ENCODE peak calls at places on chromosomes 16 and 17, in ten cellular contexts. I, C, K, Y, P, X, D, Q, T and H are unnamed samples.

GRCh38 chr16:87496101-87496801 is 3.4 kb upstream of the ZCCHC14 start:
- DNase-seq in X (no peak), K (no peak), T (no peak), Y (no peak), D (no peak), P (no peak), I (no peak), C (no peak), Q (no peak), H (no peak)

GRCh38 chr17:63911657-63912100 is 621 bp upstream of the CSHL1 start:
- DNase-seq in Y (peak), I (peak), T (no peak), K (peak), P (no peak), Q (no peak), D (peak), X (no peak), C (peak), H (no peak)

GRCh38 chr17:74431568-74432483 is at the start of gene GPRC5C:
- DNase-seq in C (peak), K (peak), X (no peak), Q (no peak), I (peak), T (no peak), Y (peak), P (peak), D (peak), H (no peak)

GRCh38 chr16:3363793-3364192 is 8.1 kb downstream of the OR2C1 start:
- DNase-seq in D (no peak), C (no peak), P (no peak), X (no peak), Q (no peak), K (no peak), I (no peak), Y (no peak), T (no peak), H (no peak)

GRCh38 chr17:49787932-49788442 is 494 bp upstream of the KAT7 start:
- DNase-seq in D (peak), I (peak), Y (peak), X (no peak), K (no peak), Q (no peak), T (no peak), C (no peak), P (no peak), H (no peak)

GRCh38 chr17:28306954-28307401 is 12.0 kb upstream of the TMEM97 start:
- DNase-seq in I (no peak), Q (no peak), C (no peak), Y (no peak), K (no peak), T (no peak), D (no peak), X (no peak), P (no peak), H (no peak)

GRCh38 chr16:89711601-89712475 is 8.9 kb downstream of the VPS9D1 start:
- DNase-seq in P (no peak), T (no peak), I (peak), D (peak), X (no peak), Y (peak), C (peak), Q (no peak), K (peak), H (no peak)

GRCh38 chr16:8469102-8469778 is 121.1 kb downstream of the TMEM114 start:
- DNase-seq in P (no peak), X (no peak), T (no peak), Q (no peak), C (no peak), Y (no peak), K (no peak), I (no peak), D (no peak), H (no peak)

GRCh38 chr17:75412455-75413317 is 7.2 kb upstream of the GRB2 start:
- DNase-seq in Q (peak), X (no peak), P (peak), C (peak), I (peak), K (peak), Y (peak), D (peak), T (peak), H (no peak)

GRCh38 chr17:27320222-27320560 is 26.3 kb downstream of the WSB1 start:
- DNase-seq in I (no peak), D (no peak), Q (no peak), T (no peak), P (no peak), C (no peak), Y (no peak), K (no peak), X (no peak), H (no peak)

GRCh38 chr17:6094926-6095325 is 24.7 kb downstream of the WSCD1 start:
- DNase-seq in I (no peak), K (no peak), X (no peak), Y (no peak), T (no peak), P (no peak), D (no peak), C (no peak), Q (no peak), H (no peak)

GRCh38 chr16:2043980-2044451 is 3.6 kb downstream of the NTHL1 start:
- DNase-seq in D (no peak), P (no peak), K (no peak), X (no peak), C (no peak), Q (no peak), T (no peak), I (no peak), Y (peak), H (no peak)

GRCh38 chr17:56898874-56899273 is 15.0 kb downstream of the TRIM25 start:
- DNase-seq in Y (peak), I (no peak), K (no peak), Q (no peak), P (no peak), T (no peak), X (no peak), C (no peak), D (no peak), H (no peak)

GRCh38 chr16:68792465-68793324 is 50.6 kb upstream of the TANGO6 start:
- DNase-seq in C (no peak), P (no peak), T (peak), I (no peak), K (peak), X (peak), D (no peak), Y (peak), Q (no peak), H (peak)

GRCh38 chr17:58786586-58787295 is 31.1 kb downstream of the PPM1E start:
- DNase-seq in K (peak), Y (no peak), Q (peak), X (peak), D (no peak), T (peak), P (no peak), I (no peak), C (no peak), H (peak)

GRCh38 chr17:45052052-45052772 is 780 bp upstream of the DCAKD start:
- DNase-seq in Q (no peak), Y (peak), T (no peak), P (no peak), D (peak), C (peak), K (no peak), X (no peak), I (peak), H (no peak)

GRCh38 chr17:20914658-20915057 is 128.2 kb downstream of the USP22 start:
- DNase-seq in T (no peak), Y (no peak), P (no peak), X (no peak), I (no peak), Q (no peak), C (no peak), K (no peak), D (no peak), H (no peak)

GRCh38 chr16:49700222-49700927 is 155.5 kb downstream of the ZNF423 start:
- DNase-seq in T (no peak), I (peak), D (peak), Y (no peak), X (no peak), Q (no peak), P (no peak), C (no peak), K (no peak), H (no peak)

GRCh38 chr17:58254803-58255202 is 16.4 kb downstream of the LPO start:
- DNase-seq in Y (no peak), C (no peak), I (no peak), T (no peak), X (no peak), Q (no peak), D (no peak), K (no peak), P (no peak), H (no peak)

GRCh38 chr17:32483451-32484019 is 3.3 kb upstream of the CDK5R1 start:
- DNase-seq in T (peak), C (peak), Y (no peak), D (peak), X (peak), P (peak), Q (no peak), K (peak), I (peak), H (no peak)

GRCh38 chr17:67082110-67082509 is 37.8 kb downstream of the CACNG1 start:
- DNase-seq in I (no peak), D (no peak), X (no peak), C (no peak), P (no peak), T (no peak), K (no peak), Q (no peak), Y (no peak), H (no peak)

GRCh38 chr17:73166731-73167581 is 2.1 kb downstream of the SSTR2 start:
- DNase-seq in P (no peak), D (no peak), Y (no peak), I (no peak), X (no peak), K (no peak), Q (no peak), C (no peak), T (no peak), H (no peak)

GRCh38 chr17:72477529-72477928 is 356.7 kb downstream of the SOX9 start:
- DNase-seq in K (no peak), C (no peak), D (no peak), P (no peak), Q (no peak), I (no peak), T (no peak), Y (peak), X (no peak), H (no peak)

GRCh38 chr17:35189291-35189690 is 4.9 kb downstream of the SLC35G3 start:
- DNase-seq in K (peak), I (no peak), P (no peak), D (no peak), C (no peak), T (no peak), Y (no peak), X (no peak), Q (no peak), H (no peak)

GRCh38 chr17:57640079-57640478 is 105.0 kb downstream of the CCDC182 start:
- DNase-seq in Y (no peak), P (no peak), I (no peak), T (no peak), D (no peak), C (no peak), K (no peak), X (no peak), Q (no peak), H (no peak)

GRCh38 chr16:49713770-49714169 is 142.1 kb downstream of the ZNF423 start:
- DNase-seq in Q (no peak), X (no peak), K (no peak), Y (no peak), C (no peak), D (no peak), I (no peak), T (no peak), P (no peak), H (no peak)

GRCh38 chr16:23519282-23519681 is 9.0 kb upstream of the GGA2 start:
- DNase-seq in X (no peak), C (no peak), Q (no peak), K (no peak), Y (no peak), T (no peak), I (no peak), D (no peak), P (no peak), H (no peak)

GRCh38 chr17:50944902-50945720 is 79.0 kb upstream of the TOB1 start:
- DNase-seq in T (no peak), Q (no peak), D (no peak), X (no peak), P (peak), I (peak), C (no peak), K (no peak), Y (peak), H (no peak)

GRCh38 chr17:1275962-1276736 is 3.3 kb upstream of the TRARG1 start:
- DNase-seq in I (peak), P (peak), X (no peak), T (no peak), Y (peak), C (peak), D (peak), Q (no peak), K (peak), H (no peak)

GRCh38 chr17:16486373-16487250 is 5.4 kb downstream of the LRRC75A start:
- DNase-seq in K (peak), I (peak), C (peak), Q (no peak), D (peak), X (peak), T (peak), Y (peak), P (peak), H (no peak)

GRCh38 chr16:2980227-2981176 is at the start of gene PKMYT1:
- DNase-seq in X (peak), T (peak), K (peak), Y (peak), I (peak), Q (peak), D (peak), C (peak), P (peak), H (no peak)

GRCh38 chr17:21418446-21419298 is 42.5 kb downstream of the KCNJ12 start:
- DNase-seq in D (no peak), I (no peak), C (peak), X (no peak), K (no peak), T (no peak), Y (no peak), Q (no peak), P (no peak), H (no peak)

GRCh38 chr16:47247691-47248090 is 103.9 kb upstream of the NETO2 start:
- DNase-seq in C (no peak), D (peak), P (no peak), X (no peak), Y (no peak), Q (no peak), K (no peak), T (no peak), I (no peak), H (no peak)

GRCh38 chr16:85321856-85322271 is 209.6 kb upstream of the CIBAR2 start:
- DNase-seq in T (peak), Q (peak), I (peak), P (peak), X (peak), D (no peak), C (no peak), Y (peak), K (peak), H (no peak)

GRCh38 chr16:85707528-85708095 is 18.9 kb upstream of the GINS2 start:
- DNase-seq in I (no peak), P (no peak), K (no peak), C (no peak), T (no peak), Q (no peak), Y (peak), X (no peak), D (no peak), H (no peak)

GRCh38 chr16:17409894-17410293 is 60.9 kb downstream of the XYLT1 start:
- DNase-seq in Q (no peak), Y (no peak), P (no peak), T (no peak), I (no peak), X (no peak), K (no peak), C (no peak), D (no peak), H (no peak)

GRCh38 chr17:3770471-3770870 is 30.5 kb downstream of the ITGAE start:
- DNase-seq in T (no peak), Q (no peak), D (peak), Y (peak), X (no peak), I (no peak), C (no peak), K (no peak), P (no peak), H (no peak)

GRCh38 chr17:38824899-38825761 is at the start of gene CWC25:
- DNase-seq in T (peak), D (peak), C (peak), I (peak), X (peak), K (peak), Y (peak), Q (peak), P (peak), H (peak)

GRCh38 chr16:57778658-57779057 is 23.6 kb downstream of the KIFC3 start:
- DNase-seq in P (no peak), D (no peak), T (no peak), I (no peak), Q (no peak), K (no peak), C (no peak), X (no peak), Y (no peak), H (no peak)

GRCh38 chr17:15341966-15342365 is 569 bp upstream of the TEKT3 start:
- DNase-seq in C (no peak), I (no peak), D (no peak), Y (no peak), X (no peak), P (no peak), T (no peak), Q (no peak), K (no peak), H (no peak)

GRCh38 chr17:15342460-15342859 is 1.1 kb upstream of the TEKT3 start:
- DNase-seq in C (no peak), I (no peak), X (no peak), T (no peak), Q (no peak), K (no peak), Y (no peak), P (no peak), D (no peak), H (no peak)

GRCh38 chr17:15340966-15341365 is 431 bp downstream of the TEKT3 start:
- DNase-seq in Q (no peak), X (no peak), T (no peak), C (peak), Y (no peak), I (no peak), D (peak), P (no peak), K (no peak), H (no peak)

GRCh38 chr17:15343749-15344148 is 2.4 kb upstream of the TEKT3 start:
- DNase-seq in D (no peak), P (no peak), K (peak), T (no peak), X (peak), Y (no peak), Q (no peak), C (no peak), I (no peak), H (no peak)

DNA sequence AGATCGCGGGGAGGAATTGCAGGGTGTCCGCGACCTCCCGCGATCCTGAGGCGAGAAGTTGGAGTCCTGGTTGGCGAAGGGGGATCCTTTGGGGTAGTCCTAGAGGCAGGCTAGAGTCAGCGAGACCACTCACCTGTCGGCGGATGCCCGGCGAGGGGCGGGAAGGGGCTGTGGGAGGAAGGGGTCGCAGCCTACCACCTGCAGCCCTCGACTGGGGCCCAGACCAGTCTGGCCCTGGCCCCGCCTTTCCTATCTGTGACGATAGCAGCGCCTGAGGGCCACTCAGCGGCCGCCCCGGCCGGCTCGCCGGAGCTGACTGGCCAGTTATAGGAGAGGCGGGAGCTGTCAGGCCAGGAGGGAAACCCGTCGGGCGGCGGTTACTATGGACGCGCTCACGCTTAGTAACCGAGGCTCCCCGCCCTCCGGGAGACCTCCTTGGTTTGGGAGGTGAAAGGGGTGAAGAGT is at the start of gene TEKT3:
- DNase-seq in Y (peak), P (peak), C (peak), T (peak), I (peak), X (peak), K (peak), D (peak), Q (peak), H (no peak)
- H3K4me3 ChIP-seq in Y (peak), P (peak), C (peak), T (peak), I (peak), X (peak), K (peak), D (peak), Q (peak), H (peak)

DNA sequence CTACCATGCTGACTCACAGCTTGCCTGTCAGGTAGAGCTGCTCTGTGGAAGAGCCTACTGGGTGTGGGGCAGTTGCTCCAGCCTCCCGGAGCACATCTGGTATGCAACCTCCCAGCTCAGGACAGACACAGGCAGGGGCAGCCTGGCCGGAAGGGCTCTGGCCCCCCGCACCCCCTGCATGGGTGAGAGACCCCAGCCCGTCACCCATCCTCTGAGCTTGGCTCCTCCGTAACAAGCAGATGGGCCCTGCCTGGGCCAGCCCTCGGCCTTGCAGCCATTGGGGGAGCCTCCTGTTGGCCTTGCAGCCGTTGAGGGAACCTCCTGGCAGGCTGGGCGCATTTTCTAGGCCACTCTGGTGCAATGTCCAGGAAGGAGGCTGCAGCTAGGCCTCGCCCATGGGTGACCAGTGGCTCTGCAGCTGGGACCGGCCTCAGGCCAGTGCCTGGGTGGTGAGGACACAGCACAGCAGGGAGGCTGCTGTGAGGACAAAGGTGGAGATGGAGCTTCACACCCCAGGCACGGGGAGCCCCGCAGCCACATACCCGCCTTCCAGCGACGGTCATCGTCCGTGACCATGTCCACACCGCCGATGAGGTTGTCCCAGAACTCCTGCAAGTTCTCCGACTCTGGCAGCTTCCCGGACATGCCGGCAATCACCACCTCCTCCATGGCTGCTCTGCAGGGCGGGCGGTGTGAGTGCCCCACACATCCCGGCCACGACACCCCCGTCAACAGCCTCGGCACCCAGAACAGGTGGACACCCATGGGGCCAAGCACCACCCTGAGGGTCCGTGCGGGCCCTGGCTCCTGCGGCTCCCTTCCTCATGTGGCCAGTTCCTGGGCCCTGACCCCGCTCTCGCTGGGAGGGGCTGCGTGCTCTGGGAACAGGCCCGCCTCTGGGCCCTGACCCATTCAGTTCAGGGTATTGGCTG is 2.0 kb downstream of the FASN start:
- DNase-seq in T (no peak), C (no peak), P (no peak), D (no peak), I (peak), Y (no peak), X (no peak), K (no peak), Q (no peak), H (no peak)
- H3K4me3 ChIP-seq in T (peak), C (peak), P (peak), D (peak), I (no peak), Y (no peak), X (peak), K (peak), Q (peak), H (peak)

GRCh38 chr17:12974319-12974661 is 43.5 kb downstream of the ELAC2 start:
- DNase-seq in D (no peak), K (no peak), C (no peak), I (no peak), T (no peak), X (no peak), Y (no peak), Q (no peak), P (no peak), H (no peak)

GRCh38 chr17:12979826-12980500 is 37.9 kb downstream of the ELAC2 start:
- DNase-seq in X (no peak), C (no peak), T (no peak), P (no peak), Q (no peak), K (no peak), D (no peak), Y (no peak), I (no peak), H (no peak)

GRCh38 chr17:12973496-12974318 is 44.1 kb downstream of the ELAC2 start:
- DNase-seq in I (peak), T (no peak), Y (no peak), P (no peak), C (peak), Q (no peak), X (no peak), D (peak), K (no peak), H (no peak)

GRCh38 chr17:12979255-12979654 is 38.6 kb downstream of the ELAC2 start:
- DNase-seq in Q (no peak), P (no peak), Y (no peak), I (no peak), K (no peak), D (no peak), C (no peak), T (no peak), X (no peak), H (no peak)

GRCh38 chr17:12977008-12977751 is 40.6 kb downstream of the ELAC2 start:
- DNase-seq in P (no peak), I (no peak), D (peak), T (no peak), C (no peak), Y (no peak), K (no peak), X (no peak), Q (no peak), H (no peak)
- H3K4me3 ChIP-seq in P (no peak), I (no peak), D (no peak), T (no peak), C (no peak), Y (no peak), K (no peak), X (no peak), Q (no peak), H (no peak)

GRCh38 chr16:6481894-6482293 is 850.8 kb upstream of the RBFOX1 start:
- DNase-seq in I (no peak), D (no peak), K (no peak), C (no peak), Q (no peak), P (no peak), X (no peak), Y (no peak), T (no peak), H (no peak)
- H3K4me3 ChIP-seq in I (no peak), D (no peak), K (no peak), C (no peak), Q (no peak), P (no peak), X (no peak), Y (no peak), T (no peak), H (no peak)